ENCODE peak calls at places on chromosomes 11 and 22, in eight cellular contexts. X is mesendoderm, K is body of pancreas, V is AG04450, Z is tibial artery, N is left lung, B is HL-60, F is fibroblast of lung. G is an unnamed sample.

GRCh38 chr11:6210274-6210955 is 5.1 kb downstream of the C11orf42 start:
- DNase-seq in N (no peak), B (no peak), K (no peak), F (peak), X (peak), V (no peak), Z (no peak), G (no peak)

GRCh38 chr11:73139476-73140198 is 2.5 kb downstream of the FCHSD2 start:
- DNase-seq in B (no peak), F (peak), Z (no peak), X (no peak), V (no peak), K (no peak), N (no peak), G (no peak)

GRCh38 chr22:22835242-22835641 is 52.4 kb upstream of the IGLL5 start:
- DNase-seq in K (no peak), V (no peak), F (no peak), N (no peak), B (no peak), Z (no peak), X (no peak), G (no peak)

GRCh38 chr11:125102544-125102943 is 8.9 kb downstream of the TMEM218 start:
- DNase-seq in X (no peak), V (no peak), N (no peak), B (no peak), F (no peak), Z (no peak), K (no peak), G (no peak)

GRCh38 chr11:123145220-123145619 is 49.8 kb downstream of the CLMP start:
- DNase-seq in K (peak), V (no peak), Z (no peak), X (no peak), B (no peak), F (peak), N (no peak), G (peak)

GRCh38 chr11:19777342-19778102 is 64.9 kb downstream of the NAV2 start:
- DNase-seq in N (no peak), Z (no peak), X (peak), F (peak), K (peak), V (peak), B (no peak), G (no peak)

GRCh38 chr22:47420211-47420610 is 657.8 kb downstream of the TBC1D22A start:
- DNase-seq in F (no peak), X (no peak), Z (no peak), N (no peak), V (no peak), K (no peak), B (no peak), G (no peak)

GRCh38 chr11:76512851-76513653 is 68.2 kb downstream of the EMSY start:
- DNase-seq in K (no peak), X (peak), F (peak), B (no peak), Z (no peak), N (no peak), V (peak), G (no peak)

GRCh38 chr22:17726561-17727243 is 47.6 kb downstream of the BID start:
- DNase-seq in N (no peak), V (peak), K (no peak), X (no peak), B (peak), Z (no peak), F (peak), G (no peak)

GRCh38 chr22:21947040-21948014 is 5.3 kb downstream of the PPM1F start:
- DNase-seq in F (peak), N (no peak), X (peak), Z (no peak), V (peak), B (no peak), K (no peak), G (no peak)

GRCh38 chr11:134945993-134946392 is 534.0 kb upstream of the B3GAT1 start:
- DNase-seq in X (peak), Z (no peak), V (no peak), F (no peak), K (no peak), B (no peak), N (no peak), G (no peak)

GRCh38 chr22:29695129-29695926 is 24.5 kb upstream of the CABP7 start:
- DNase-seq in F (no peak), X (no peak), V (no peak), N (peak), K (no peak), Z (no peak), B (no peak), G (no peak)

GRCh38 chr11:36109850-36110606 is 166.2 kb downstream of the LDLRAD3 start:
- DNase-seq in X (peak), B (no peak), V (no peak), K (no peak), F (peak), Z (no peak), N (no peak), G (no peak)

GRCh38 chr11:134818531-134818930 is 406.5 kb upstream of the B3GAT1 start:
- DNase-seq in B (no peak), Z (no peak), N (no peak), V (no peak), F (no peak), K (no peak), X (peak), G (no peak)

GRCh38 chr11:127458561-127458960 is 458.0 kb upstream of the KIRREL3 start:
- DNase-seq in X (no peak), N (no peak), Z (no peak), F (no peak), B (no peak), V (no peak), K (no peak), G (no peak)

GRCh38 chr11:12172493-12173013 is 62.2 kb downstream of the MICAL2 start:
- DNase-seq in Z (no peak), V (no peak), F (no peak), B (no peak), X (no peak), N (no peak), K (no peak), G (no peak)

GRCh38 chr11:12169822-12170221 is 59.4 kb downstream of the MICAL2 start:
- DNase-seq in N (no peak), B (no peak), F (no peak), Z (no peak), X (no peak), K (no peak), V (no peak), G (no peak)

GRCh38 chr11:12170984-12171383 is 60.6 kb downstream of the MICAL2 start:
- DNase-seq in F (peak), Z (peak), V (no peak), B (no peak), X (no peak), N (no peak), K (no peak), G (no peak)

GRCh38 chr11:12171921-12172320 is 61.5 kb downstream of the MICAL2 start:
- DNase-seq in K (no peak), V (no peak), X (no peak), B (no peak), Z (no peak), F (no peak), N (no peak), G (no peak)

DNA sequence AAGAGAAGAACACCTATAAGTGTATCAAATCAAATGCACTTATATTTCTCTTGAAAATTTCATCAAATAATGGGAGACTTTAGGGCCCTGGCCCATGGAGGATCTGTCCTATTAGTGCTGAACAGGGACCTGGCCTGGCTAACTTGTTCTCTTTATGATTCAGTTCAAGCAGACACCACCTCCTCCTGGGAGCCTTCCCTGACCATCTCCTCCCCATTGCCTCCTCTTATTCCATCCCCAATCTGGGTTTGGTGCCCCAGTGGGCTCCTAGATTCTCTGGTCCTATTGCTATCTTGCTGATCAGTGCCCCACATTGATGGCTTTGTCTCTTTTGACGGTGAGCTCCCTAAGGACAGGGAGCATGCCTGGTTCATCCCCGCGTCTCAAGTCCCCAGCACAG is 60.1 kb downstream of the MICAL2 start:
- DNase-seq in K (no peak), Z (no peak), F (no peak), X (no peak), B (no peak), N (no peak), V (no peak), G (no peak)
- H3K27ac ChIP-seq in K (no peak), Z (peak), F (peak), X (no peak), B (no peak), N (no peak), V (peak), G (peak)

DNA sequence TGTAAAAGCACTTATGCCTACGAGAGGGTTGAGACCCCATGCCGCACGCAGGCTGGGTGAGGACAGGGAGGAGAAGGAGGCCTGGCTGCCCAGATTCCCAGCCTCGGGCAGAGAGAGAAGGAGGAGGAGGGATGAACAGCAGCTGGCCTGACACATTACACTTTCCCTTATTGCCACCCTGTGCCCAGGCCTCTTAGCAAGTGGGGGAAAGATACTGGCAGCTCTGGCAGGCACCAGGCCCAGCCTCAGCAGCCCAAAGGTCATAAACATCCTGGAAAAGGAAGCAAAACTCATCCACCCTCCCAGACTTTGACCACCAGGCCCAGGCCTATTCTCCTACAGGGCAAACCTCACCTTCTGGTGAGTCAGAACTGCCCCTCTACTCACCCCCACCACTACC is 4.7 kb downstream of the PLAAT3 start:
- DNase-seq in K (peak), X (no peak), V (no peak), N (no peak), B (no peak), Z (peak), F (no peak), G (no peak)
- H3K27ac ChIP-seq in K (no peak), X (no peak), V (no peak), N (no peak), B (no peak), Z (peak), F (no peak), G (no peak)

GRCh38 chr11:62876712-62877111 is 4.0 kb upstream of the SLC3A2 start:
- DNase-seq in Z (no peak), K (peak), N (no peak), F (no peak), V (no peak), X (no peak), B (no peak), G (peak)
- H3K27ac ChIP-seq in Z (no peak), K (no peak), N (no peak), F (no peak), V (no peak), X (no peak), B (no peak), G (peak)

DNA sequence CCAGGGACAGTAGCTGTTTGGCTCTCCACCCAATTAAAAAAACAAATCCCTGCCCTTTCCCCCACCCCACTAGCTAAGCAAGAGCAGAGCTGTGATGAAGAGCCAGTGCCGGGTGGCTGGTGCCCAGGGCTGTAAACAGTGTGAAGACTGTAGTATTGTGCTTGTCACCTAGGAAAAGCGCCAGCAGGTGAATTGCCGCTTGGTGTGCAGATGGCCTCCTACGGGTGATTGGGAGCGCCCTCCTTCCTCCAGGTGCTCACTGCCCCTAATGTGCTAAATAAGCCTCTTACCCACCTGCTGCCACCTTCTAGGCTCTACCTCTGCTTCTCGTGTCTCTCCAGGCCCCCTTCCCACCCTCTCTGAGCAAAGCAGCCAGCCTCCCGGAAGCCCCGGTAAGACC is 18.4 kb upstream of the RAPSN start:
- DNase-seq in K (peak), N (no peak), Z (peak), B (no peak), X (no peak), F (no peak), V (no peak), G (no peak)
- H3K27ac ChIP-seq in K (peak), N (no peak), Z (peak), B (no peak), X (no peak), F (no peak), V (no peak), G (no peak)

GRCh38 chr11:130535530-130535929 is 87.1 kb downstream of the ADAMTS15 start:
- DNase-seq in X (no peak), Z (no peak), B (no peak), V (no peak), F (no peak), K (no peak), N (no peak), G (no peak)

GRCh38 chr11:130536106-130537040 is 87.9 kb downstream of the ADAMTS15 start:
- DNase-seq in V (no peak), F (peak), Z (no peak), K (no peak), B (no peak), N (no peak), X (no peak), G (peak)

GRCh38 chr11:130533113-130533803 is 84.8 kb downstream of the ADAMTS15 start:
- DNase-seq in V (no peak), F (no peak), K (no peak), Z (no peak), N (no peak), X (no peak), B (no peak), G (no peak)

GRCh38 chr11:130533871-130534270 is 85.4 kb downstream of the ADAMTS15 start:
- DNase-seq in K (no peak), Z (no peak), F (no peak), B (no peak), V (no peak), X (no peak), N (no peak), G (no peak)

DNA sequence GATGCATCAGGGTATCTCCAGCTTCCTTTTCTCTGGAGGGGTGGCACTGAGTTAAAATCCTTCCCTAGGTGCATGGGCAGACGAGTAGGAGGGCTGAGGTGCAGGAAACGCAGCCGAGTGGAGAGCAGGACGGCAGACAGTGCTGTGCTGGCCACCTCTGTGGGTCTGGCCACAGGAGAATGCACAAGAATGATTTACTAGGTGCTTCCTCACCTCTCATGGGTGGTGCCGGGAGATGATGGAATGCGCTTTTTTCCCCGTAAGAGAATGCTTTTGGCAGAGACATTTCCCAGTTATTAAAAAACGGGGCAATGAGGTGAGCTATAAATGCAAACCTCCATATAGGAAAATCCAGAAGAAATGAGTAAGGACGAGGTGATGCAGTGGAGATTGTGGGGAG is 86.1 kb downstream of the ADAMTS15 start:
- DNase-seq in B (no peak), X (no peak), F (no peak), V (no peak), N (no peak), K (no peak), Z (no peak), G (no peak)
- H3K27ac ChIP-seq in B (no peak), X (no peak), F (no peak), V (no peak), N (no peak), K (no peak), Z (no peak), G (no peak)

DNA sequence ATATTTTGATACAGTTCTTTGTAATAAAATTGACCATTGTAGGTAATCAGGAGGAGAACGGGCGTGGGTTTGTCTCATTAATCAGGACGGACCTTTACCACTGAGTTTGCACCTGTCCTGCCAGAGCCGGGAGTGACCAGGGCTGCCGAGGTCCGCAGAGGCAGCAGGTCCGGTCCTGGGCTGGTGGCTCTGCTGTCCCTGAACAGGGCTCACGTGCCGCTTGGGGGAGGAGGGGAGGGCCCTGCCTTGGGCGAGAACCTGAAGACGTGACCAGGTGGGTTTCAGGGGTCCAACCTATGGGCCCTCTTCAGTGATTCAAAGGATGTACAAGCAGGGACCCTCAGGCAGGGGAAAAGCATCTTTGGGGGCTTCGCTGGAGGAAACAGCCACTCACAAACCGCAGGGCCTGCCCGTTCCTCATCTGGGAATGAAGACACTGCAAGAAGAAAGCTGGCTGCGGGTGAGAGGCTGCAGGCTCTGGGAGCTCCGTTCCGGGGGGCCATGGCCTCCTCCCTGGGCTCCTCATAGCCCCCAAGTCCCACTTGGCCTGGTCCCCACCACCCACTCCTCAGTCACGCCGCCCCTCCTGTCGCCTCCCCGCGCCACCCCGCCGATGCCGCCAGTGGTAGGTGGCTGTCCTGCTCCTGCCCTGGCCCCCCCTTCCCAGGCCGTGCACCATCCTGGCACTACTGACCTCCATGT is 9.2 kb downstream of the CRELD2 start:
- DNase-seq in B (no peak), N (no peak), K (no peak), F (no peak), X (no peak), V (no peak), Z (no peak), G (no peak)
- H3K27ac ChIP-seq in B (no peak), N (no peak), K (no peak), F (no peak), X (no peak), V (no peak), Z (no peak), G (no peak)

G was measured in epithelial cell of prostate.